ENCODE peak calls at places on chromosome 10, in four cellular contexts. O is endodermal cell, D is MM.1S, E is PC-3. F is an unnamed sample. For H3K4me1, the result is how much of the 10 kb centered on the place peaks cover.

GRCh38 chr10:95815701-95816100 is 59.7 kb downstream of the ENTPD1 start:
- DNase-seq in D (no peak), E (no peak), O (no peak), F (peak)

GRCh38 chr10:80517416-80518142 is 20.1 kb upstream of the SH2D4B start:
- DNase-seq in O (no peak), D (no peak), E (no peak), F (no peak)

GRCh38 chr10:60572511-60573194 is 183.0 kb upstream of the ANK3 start:
- DNase-seq in E (peak), D (peak), O (peak), F (peak)

GRCh38 chr10:66924674-66925345 is 1.0 kb upstream of the LRRTM3 start:
- DNase-seq in E (peak), D (no peak), O (no peak), F (no peak)

GRCh38 chr10:113713297-113713982 is 33.7 kb downstream of the CASP7 start:
- DNase-seq in E (no peak), O (no peak), D (no peak), F (no peak)

GRCh38 chr10:75266945-75267344 is 31.2 kb upstream of the COMTD1 start:
- DNase-seq in O (no peak), D (no peak), E (peak), F (peak)

GRCh38 chr10:33139191-33139646 is 181.2 kb upstream of the ITGB1 start:
- DNase-seq in O (no peak), D (no peak), E (no peak), F (no peak)

GRCh38 chr10:2929457-2929856 is 137.9 kb upstream of the PFKP start:
- DNase-seq in O (peak), D (no peak), E (no peak), F (no peak)

GRCh38 chr10:114856544-114857287 is 35.1 kb downstream of the FHIP2A start:
- DNase-seq in O (no peak), D (peak), E (peak), F (peak)

GRCh38 chr10:31923389-31923788 is 5.2 kb downstream of the ARHGAP12 start:
- DNase-seq in O (no peak), E (no peak), D (no peak), F (no peak)

GRCh38 chr10:103709341-103709920 is 145.9 kb downstream of the SH3PXD2A start:
- DNase-seq in D (no peak), E (peak), O (no peak), F (peak)

GRCh38 chr10:71338728-71339495 is 19.9 kb downstream of the SLC29A3 start:
- DNase-seq in E (peak), O (no peak), D (no peak), F (no peak)

GRCh38 chr10:22821501-22821900 is 106.4 kb upstream of the ARMC3 start:
- DNase-seq in D (no peak), O (no peak), E (peak), F (peak)

GRCh38 chr10:101941871-101942270 is 98.3 kb upstream of the KCNIP2 start:
- DNase-seq in D (no peak), O (no peak), E (peak), F (peak)

GRCh38 chr10:101367569-101368453 is 13.8 kb downstream of the BTRC start:
- DNase-seq in O (no peak), E (peak), D (no peak), F (peak)

GRCh38 chr10:61828788-61829187 is 72.7 kb upstream of the ARID5B start:
- DNase-seq in D (no peak), E (no peak), O (no peak), F (no peak)

GRCh38 chr10:125684583-125684982 is 1.6 kb upstream of the TEX36 start:
- DNase-seq in O (no peak), E (no peak), D (no peak), F (no peak)

GRCh38 chr10:79342295-79342761 is 4.9 kb upstream of the PPIF start:
- DNase-seq in O (peak), D (no peak), E (no peak), F (no peak)

GRCh38 chr10:99438890-99439289 is 8.5 kb upstream of the GOT1 start:
- DNase-seq in E (no peak), O (no peak), D (no peak), F (no peak)

GRCh38 chr10:43683451-43684197 is 34.9 kb upstream of the ZNF32 start:
- DNase-seq in O (peak), E (peak), D (peak), F (peak)

GRCh38 chr10:34670101-34670500 is 145.0 kb downstream of the PARD3 start:
- DNase-seq in O (no peak), D (peak), E (no peak), F (no peak)

GRCh38 chr10:71852335-71852937 is 1.4 kb upstream of the PSAP start:
- DNase-seq in D (no peak), O (no peak), E (no peak), F (no peak)

GRCh38 chr10:57964371-57964770 is 303.3 kb downstream of the IPMK start:
- DNase-seq in E (peak), D (no peak), O (no peak), F (peak)

GRCh38 chr10:133527779-133528271 is 662 bp downstream of the CYP2E1 start:
- DNase-seq in O (no peak), D (no peak), E (no peak), F (peak)

GRCh38 chr10:132654121-132654571 is 116.6 kb downstream of the INPP5A start:
- DNase-seq in E (no peak), D (no peak), O (no peak), F (no peak)

GRCh38 chr10:127619550-127619949 is 70.4 kb downstream of the NPS start:
- DNase-seq in E (no peak), D (no peak), O (no peak), F (no peak)

GRCh38 chr10:108850138-108850854 is 1073.0 kb downstream of the XPNPEP1 start:
- DNase-seq in O (no peak), E (no peak), D (peak), F (no peak)

GRCh38 chr10:85235258-85235657 is 906.9 kb downstream of the CCSER2 start:
- DNase-seq in D (no peak), O (no peak), E (no peak), F (no peak)

GRCh38 chr10:124461642-124462347 is at the start of gene LHPP:
- DNase-seq in E (peak), D (peak), O (peak), F (peak)

DNA sequence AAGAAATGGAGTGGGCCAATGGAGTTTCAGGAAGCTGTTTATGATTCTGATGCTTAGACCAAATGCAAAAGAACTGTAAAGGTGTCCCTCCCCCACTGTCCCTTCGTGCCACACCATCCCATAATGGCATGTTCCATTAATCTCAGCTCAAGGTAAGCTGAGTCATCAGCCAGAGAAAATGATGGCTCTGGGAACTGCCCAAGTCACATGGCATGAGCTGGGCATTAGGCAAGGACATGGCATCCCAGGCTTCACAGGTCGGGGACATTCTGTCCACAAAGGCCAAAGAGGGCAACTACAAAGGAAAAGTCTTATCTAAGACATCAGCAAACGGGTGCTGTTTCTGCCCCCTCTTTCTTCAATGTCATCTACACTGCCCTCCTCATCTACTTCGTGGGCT is 44.9 kb downstream of the DLG5 start:
- DNase-seq in D (no peak), E (no peak), O (no peak), F (no peak)
- H3K4me1 ChIP-seq in D (under half), E (under half), O (under half), F (under half)

GRCh38 chr10:69323622-69324021 is 45.3 kb downstream of the HK1 start:
- DNase-seq in D (no peak), O (peak), E (no peak), F (no peak)

GRCh38 chr10:69321037-69321715 is 42.9 kb downstream of the HK1 start:
- DNase-seq in D (no peak), E (no peak), O (no peak), F (no peak)

GRCh38 chr10:69319911-69320316 is 41.6 kb downstream of the HK1 start:
- DNase-seq in O (peak), E (peak), D (no peak), F (no peak)

GRCh38 chr10:69320521-69320920 is 42.2 kb downstream of the HK1 start:
- DNase-seq in D (no peak), O (no peak), E (no peak), F (no peak)

DNA sequence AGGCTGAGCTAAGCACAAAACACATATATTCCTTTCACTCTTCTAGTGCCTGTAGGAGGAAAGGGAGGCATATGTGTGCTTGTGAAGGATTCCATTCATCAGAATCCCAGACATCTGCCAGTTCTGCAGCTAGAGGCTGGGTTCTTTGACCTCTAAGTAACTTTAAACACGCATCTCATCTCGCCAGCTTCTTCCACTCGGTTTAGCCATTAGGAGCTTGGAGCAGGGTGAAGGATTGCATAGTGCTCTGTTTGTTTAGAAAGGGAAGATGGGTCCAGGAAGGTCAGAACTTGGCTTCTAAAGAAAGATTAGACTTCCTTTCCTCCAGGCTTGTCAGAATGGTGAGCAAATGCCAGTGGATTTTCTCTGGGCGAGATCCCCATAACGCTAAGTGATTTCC is 43.6 kb downstream of the HK1 start:
- DNase-seq in D (no peak), O (no peak), E (no peak), F (peak)
- H3K4me3 ChIP-seq in D (no peak), O (no peak), E (no peak), F (no peak)

DNA sequence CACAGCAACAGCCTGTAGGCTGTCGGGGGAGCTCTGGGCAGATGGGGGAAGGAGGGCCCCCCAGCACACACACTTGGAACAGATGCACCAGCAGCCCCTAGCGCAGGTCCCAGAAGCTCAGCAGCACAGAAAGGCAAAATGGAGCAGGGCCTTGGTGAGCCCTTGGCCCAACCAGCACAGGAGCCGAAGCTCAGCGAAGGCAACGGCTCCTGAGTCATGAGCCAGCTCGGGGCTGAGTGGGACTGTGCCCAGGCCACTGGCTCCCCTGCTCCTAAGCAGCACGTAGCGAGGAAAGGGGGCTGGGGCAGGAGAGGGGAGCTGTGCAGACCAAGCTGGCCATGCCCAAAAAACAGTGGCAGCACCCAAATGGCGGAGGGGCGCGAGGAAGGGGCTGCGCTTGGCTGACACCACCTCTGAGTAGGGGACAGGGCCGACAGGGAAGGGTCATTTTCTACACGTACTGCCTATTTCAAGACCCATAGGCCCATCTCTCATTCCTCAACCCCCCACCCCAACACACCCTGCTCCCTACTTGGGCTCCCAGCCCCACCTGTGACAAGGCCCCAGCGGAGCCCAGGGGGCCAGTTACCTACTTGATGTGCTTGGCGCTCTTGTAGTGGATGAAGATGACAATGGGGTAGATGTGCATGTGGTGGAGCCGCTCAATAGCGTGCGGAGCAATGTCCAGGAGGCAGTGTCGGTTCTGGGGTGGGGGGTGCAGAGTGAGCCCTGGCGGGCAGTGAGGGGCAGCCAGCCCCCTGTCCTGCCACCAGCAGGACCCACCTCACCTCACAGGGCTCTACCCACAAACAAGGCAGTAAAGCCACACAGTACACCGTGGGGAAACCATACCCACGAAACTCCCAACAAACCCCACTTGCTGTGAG is 132.1 kb downstream of the DLG5 start:
- DNase-seq in E (no peak), D (no peak), O (no peak), F (no peak)
- H3K9ac ChIP-seq in E (no peak), D (no peak), O (no peak), F (no peak)

GRCh38 chr10:29615195-29615594 is 19.6 kb downstream of the SVIL start:
- DNase-seq in D (no peak), O (no peak), E (no peak), F (no peak)
- H3K4me1 ChIP-seq in D (under half), O (under half), E (under half), F (under half)

DNA sequence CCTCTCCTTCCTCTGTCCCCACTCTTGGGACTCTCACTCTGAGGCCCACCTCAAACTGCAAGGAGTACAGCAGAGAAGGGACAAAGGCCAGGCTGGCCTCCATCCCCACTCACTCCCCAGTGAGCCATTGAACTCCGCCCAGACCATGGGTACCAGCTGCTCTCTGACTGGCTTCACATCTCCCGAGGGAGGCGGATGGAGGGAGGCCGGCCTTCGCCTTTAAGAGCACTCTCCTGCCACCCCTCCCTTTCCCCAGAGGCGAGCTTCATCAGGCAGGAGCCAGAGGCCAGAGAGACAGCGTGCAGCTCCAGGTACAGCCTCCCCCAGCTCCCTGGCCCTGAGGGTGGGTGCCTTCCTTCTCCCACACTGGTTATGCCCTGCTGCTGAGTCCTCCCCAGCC is 1.8 kb upstream of the LDB3 start:
- DNase-seq in O (no peak), E (no peak), D (no peak), F (no peak)
- H3K4me3 ChIP-seq in O (no peak), E (no peak), D (no peak), F (no peak)